ENCODE peak calls at places on chromosome X, in eight cellular contexts. C, F, O, Y, A, E, U and N are unnamed samples.

GRCh38 chrX:103607385-103608304 is at the start of gene TCEAL3:
- DNase-seq in C (peak), F (no peak), O (no peak), Y (peak), A (peak), E (peak), U (peak), N (no peak)

GRCh38 chrX:24146283-24146865 is 3.2 kb upstream of the ZFX start:
- DNase-seq in C (no peak), F (no peak), O (no peak), Y (no peak), A (no peak), E (no peak), U (no peak), N (no peak)

GRCh38 chrX:39162322-39162721 is 361.1 kb downstream of the MID1IP1 start:
- DNase-seq in C (peak), F (peak), O (peak), Y (no peak), A (no peak), E (peak), U (no peak), N (no peak)

GRCh38 chrX:123083924-123084323 is 100.2 kb upstream of the GRIA3 start:
- DNase-seq in C (no peak), F (no peak), O (no peak), Y (no peak), A (no peak), E (no peak), U (no peak), N (peak)

GRCh38 chrX:50613846-50614245 is 143.2 kb upstream of the DGKK start:
- DNase-seq in C (no peak), F (no peak), O (no peak), Y (no peak), A (no peak), E (no peak), U (no peak), N (no peak)

GRCh38 chrX:85851418-85851817 is 195.9 kb downstream of the CHM start:
- DNase-seq in C (no peak), F (no peak), O (no peak), Y (no peak), A (no peak), E (peak), U (no peak), N (no peak)

GRCh38 chrX:20663287-20663686 is 396.6 kb upstream of the RPS6KA3 start:
- DNase-seq in C (peak), F (no peak), O (no peak), Y (no peak), A (no peak), E (no peak), U (no peak), N (no peak)

GRCh38 chrX:30888526-30889146 is 418 bp downstream of the TAB3 start:
- DNase-seq in C (peak), F (no peak), O (peak), Y (peak), A (peak), E (peak), U (no peak), N (no peak)

GRCh38 chrX:15382809-15383208 is 1.4 kb downstream of the VEGFD start:
- DNase-seq in C (no peak), F (no peak), O (no peak), Y (no peak), A (no peak), E (no peak), U (no peak), N (no peak)

GRCh38 chrX:3384330-3384729 is 37.9 kb upstream of the MXRA5 start:
- DNase-seq in C (no peak), F (no peak), O (no peak), Y (no peak), A (no peak), E (no peak), U (no peak), N (no peak)

GRCh38 chrX:55127692-55128091 is 38.9 kb downstream of the PAGE2 start:
- DNase-seq in C (no peak), F (no peak), O (no peak), Y (no peak), A (no peak), E (no peak), U (no peak), N (no peak)

GRCh38 chrX:38859602-38860001 is 58.3 kb downstream of the MID1IP1 start:
- DNase-seq in C (no peak), F (no peak), O (no peak), Y (no peak), A (no peak), E (no peak), U (no peak), N (no peak)

GRCh38 chrX:53440631-53441517 is 6.7 kb upstream of the HSD17B10 start:
- DNase-seq in C (peak), F (no peak), O (no peak), Y (no peak), A (peak), E (peak), U (no peak), N (peak)